ENCODE peak calls at places on chromosomes 2 and 18, in five cellular contexts. U is GM12878, K is HCT116, F is K562, N is H1. A is an unnamed sample.
A peak's percentile ranks its signal among the peaks of the same experiment; 100 is the strongest.

GRCh38 chr2:143225931-143226330 is 96.7 kb downstream of the ARHGAP15 start:
- DNase-seq in U (no peak), K (no peak), F (no peak), N (no peak), A (no peak)

GRCh38 chr18:26746284-26747130 is 119.0 kb downstream of the AQP4 start:
- DNase-seq in U (no peak), K (no peak), F (no peak), N (no peak), A (no peak)

GRCh38 chr2:100888602-100889001 is 68.7 kb downstream of the NPAS2 start:
- DNase-seq in U (no peak), K (no peak), F (no peak), N (no peak), A (no peak)

GRCh38 chr2:59354498-59354897 is 1113.4 kb upstream of the FANCL start:
- DNase-seq in U (no peak), K (no peak), F (no peak), N (no peak), A (no peak)

GRCh38 chr2:216519154-216519762 is 20.6 kb downstream of the RPL37A start:
- DNase-seq in U (no peak), K (peak; percentile 67), F (peak; percentile 75), N (no peak), A (peak; percentile 81)

GRCh38 chr2:10036095-10036879 is 7.1 kb upstream of the KLF11 start:
- DNase-seq in U (no peak), K (no peak), F (no peak), N (no peak), A (no peak)

GRCh38 chr2:237980751-237981150 is 13.9 kb downstream of the UBE2F start:
- DNase-seq in U (no peak), K (no peak), F (no peak), N (no peak), A (no peak)

GRCh38 chr2:120856421-120856862 is 120.8 kb downstream of the GLI2 start:
- DNase-seq in U (no peak), K (no peak), F (no peak), N (no peak), A (peak; percentile 63)

GRCh38 chr2:233789554-233789953 is 11.4 kb downstream of the MROH2A start:
- DNase-seq in U (no peak), K (no peak), F (no peak), N (no peak), A (no peak)

GRCh38 chr2:37343537-37344434 is 644 bp upstream of the QPCT start:
- DNase-seq in U (no peak), K (no peak), F (no peak), N (no peak), A (no peak)

GRCh38 chr2:28896906-28897305 is 2.4 kb downstream of the WDR43 start:
- DNase-seq in U (no peak), K (no peak), F (peak; percentile 19), N (no peak), A (no peak)

GRCh38 chr2:10396464-10396863 is 51.7 kb downstream of the ODC1 start:
- DNase-seq in U (no peak), K (no peak), F (no peak), N (no peak), A (no peak)

GRCh38 chr2:210162466-210163124 is 8.6 kb downstream of the KANSL1L start:
- DNase-seq in U (no peak), K (no peak), F (no peak), N (no peak), A (no peak)

GRCh38 chr2:67581751-67582150 is 184.6 kb downstream of the ETAA1 start:
- DNase-seq in U (no peak), K (no peak), F (peak; percentile 5), N (no peak), A (no peak)

GRCh38 chr2:186913870-186914269 is 64.9 kb upstream of the ZSWIM2 start:
- DNase-seq in U (peak; percentile 3), K (no peak), F (no peak), N (no peak), A (no peak)

GRCh38 chr2:178066890-178067669 is 5.5 kb downstream of the PDE11A start:
- DNase-seq in U (no peak), K (no peak), F (no peak), N (no peak), A (no peak)

GRCh38 chr2:59761966-59762365 is 791.5 kb downstream of the BCL11A start:
- DNase-seq in U (no peak), K (no peak), F (no peak), N (no peak), A (no peak)

GRCh38 chr2:54560146-54560881 is 104.2 kb downstream of the SPTBN1 start:
- DNase-seq in U (no peak), K (no peak), F (peak; percentile 54), N (no peak), A (no peak)

GRCh38 chr2:109402980-109403840 is 210.6 kb downstream of the SEPTIN10 start:
- DNase-seq in U (no peak), K (no peak), F (no peak), N (no peak), A (no peak)

GRCh38 chr2:9179572-9180201 is 26.9 kb upstream of the ASAP2 start:
- DNase-seq in U (no peak), K (peak; percentile 83), F (no peak), N (no peak), A (no peak)

GRCh38 chr2:232522014-232522854 is 2.0 kb downstream of the PRSS56 start:
- DNase-seq in U (no peak), K (no peak), F (peak; percentile 38), N (no peak), A (no peak)

GRCh38 chr2:84832772-84833461 is 48.0 kb downstream of the TRABD2A start:
- DNase-seq in U (peak; percentile 13), K (no peak), F (no peak), N (no peak), A (no peak)

GRCh38 chr2:226531061-226531460 is 268.6 kb downstream of the IRS1 start:
- DNase-seq in U (no peak), K (no peak), F (no peak), N (no peak), A (no peak)

GRCh38 chr2:144780983-144781382 is 261.1 kb upstream of the ZEB2 start:
- DNase-seq in U (no peak), K (no peak), F (no peak), N (no peak), A (no peak)

GRCh38 chr2:207223051-207223450 is 57.3 kb upstream of the KLF7 start:
- DNase-seq in U (peak; percentile 41), K (no peak), F (no peak), N (no peak), A (no peak)

GRCh38 chr18:38801640-38802039 is 1236.0 kb upstream of the CELF4 start:
- DNase-seq in U (no peak), K (no peak), F (no peak), N (no peak), A (peak; percentile 48)

GRCh38 chr2:11411768-11412448 is 54.1 kb downstream of the E2F6 start:
- DNase-seq in U (no peak), K (no peak), F (peak; percentile 66), N (no peak), A (peak; percentile 32)

GRCh38 chr2:238821391-238821790 is 26.5 kb upstream of the TWIST2 start:
- DNase-seq in U (no peak), K (no peak), F (no peak), N (no peak), A (no peak)

GRCh38 chr2:239379641-239380170 is 21.1 kb downstream of the HDAC4 start:
- DNase-seq in U (no peak), K (no peak), F (no peak), N (no peak), A (no peak)

GRCh38 chr2:197159681-197160211 is 150.8 kb downstream of the ANKRD44 start:
- DNase-seq in U (no peak), K (peak; percentile 50), F (no peak), N (no peak), A (no peak)

GRCh38 chr2:190578158-190579057 is 43.9 kb upstream of the NEMP2 start:
- DNase-seq in U (no peak), K (peak; percentile 24), F (peak; percentile 60), N (no peak), A (no peak)

GRCh38 chr2:219803294-219803693 is 175.9 kb downstream of the SLC4A3 start:
- DNase-seq in U (no peak), K (no peak), F (no peak), N (no peak), A (no peak)

GRCh38 chr2:39989888-39990287 is 210.8 kb upstream of the THUMPD2 start:
- DNase-seq in U (no peak), K (no peak), F (no peak), N (no peak), A (no peak)

GRCh38 chr2:175766880-175767279 is 235.2 kb downstream of the LNPK start:
- DNase-seq in U (no peak), K (no peak), F (no peak), N (no peak), A (no peak)

GRCh38 chr2:70385204-70385603 is 83.3 kb upstream of the FAM136A start:
- DNase-seq in U (no peak), K (no peak), F (no peak), N (no peak), A (no peak)

GRCh38 chr2:70381235-70381634 is 79.4 kb upstream of the FAM136A start:
- DNase-seq in U (no peak), K (no peak), F (no peak), N (no peak), A (no peak)

GRCh38 chr2:70380621-70381020 is 78.8 kb upstream of the FAM136A start:
- DNase-seq in U (no peak), K (no peak), F (no peak), N (no peak), A (no peak)

GRCh38 chr2:70385966-70386595 is 84.2 kb upstream of the FAM136A start:
- DNase-seq in U (no peak), K (no peak), F (peak; percentile 12), N (peak; percentile 31), A (no peak)

GRCh38 chr2:70381821-70382220 is 80.0 kb upstream of the FAM136A start:
- DNase-seq in U (no peak), K (no peak), F (no peak), N (no peak), A (no peak)
- TF ChIP-seq ZNF274 in U (no peak), K (no peak), F (no peak), N (no peak), A (no peak)

DNA sequence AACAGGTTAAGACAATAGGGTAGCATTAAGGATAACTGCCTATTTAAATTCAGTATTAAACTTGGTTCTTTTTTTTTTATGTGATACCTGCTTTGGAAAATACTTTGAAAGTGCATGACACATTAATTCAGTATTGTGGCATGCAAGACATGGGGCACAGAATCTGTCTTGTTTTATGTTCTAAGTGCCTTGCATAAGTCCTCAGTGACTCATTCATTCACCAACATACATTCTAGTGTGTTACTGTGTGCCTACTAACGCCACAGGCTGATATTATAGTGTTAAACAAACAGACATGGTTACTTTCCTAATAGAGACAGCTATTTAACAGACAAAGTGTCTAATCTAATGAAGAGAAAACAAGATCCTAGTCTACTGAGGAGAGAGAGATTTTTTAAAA is 91.7 kb downstream of the GCA start:
- DNase-seq in U (no peak), K (no peak), F (no peak), N (no peak), A (no peak)
- TF ChIP-seq ZNF274 in U (no peak), K (no peak), F (no peak), N (no peak), A (no peak)

GRCh38 chr2:171763602-171764001 is 76.3 kb downstream of the DYNC1I2 start:
- DNase-seq in U (no peak), K (no peak), F (no peak), N (no peak), A (no peak)

GRCh38 chr2:171762879-171763573 is 75.8 kb downstream of the DYNC1I2 start:
- DNase-seq in U (no peak), K (no peak), F (no peak), N (no peak), A (no peak)
- TF ChIP-seq ZNF274 in U (no peak), K (no peak), F (no peak), N (no peak), A (no peak)

GRCh38 chr2:70085711-70086277 is 1.5 kb upstream of the PCBP1 start:
- DNase-seq in U (no peak), K (no peak), F (no peak), N (no peak), A (no peak)
- TF ChIP-seq ZNF274 in U (no peak), K (no peak), F (no peak), N (no peak), A (no peak)

A was measured in NT2/D1.